ENCODE peak calls at places on chromosomes 4 and X, in nine cellular contexts. T, F, W, D, O, C, R, P and N are unnamed samples.

GRCh38 chr4:48131736-48132135 is 2.3 kb downstream of the TXK start:
- DNase-seq in T (no peak), F (peak; percentile 25), W (no peak), D (no peak), O (no peak), C (peak; percentile 55), R (no peak), P (no peak), N (no peak)

GRCh38 chr4:24856586-24856985 is 56.3 kb downstream of the CCDC149 start:
- DNase-seq in T (no peak), F (no peak), W (peak; percentile 55), D (peak; percentile 72), O (no peak), C (peak; percentile 89), R (no peak), P (peak; percentile 56), N (peak; percentile 29)

GRCh38 chr4:107825072-107825789 is 499 bp downstream of the SGMS2 start:
- DNase-seq in T (peak; percentile 54), F (peak; percentile 82), W (peak; percentile 64), D (peak; percentile 38), O (no peak), C (peak; percentile 75), R (peak; percentile 44), P (peak; percentile 66), N (peak; percentile 62)

GRCh38 chrX:107449490-107450175 is at the start of gene FRMPD3:
- DNase-seq in T (no peak), F (peak; percentile 34), W (no peak), D (no peak), O (no peak), C (peak; percentile 11), R (no peak), P (no peak), N (no peak)

GRCh38 chr4:147984065-147984777 is 252.3 kb downstream of the ARHGAP10 start:
- DNase-seq in T (peak; percentile 19), F (peak; percentile 23), W (peak; percentile 66), D (peak; percentile 14), O (no peak), C (peak; percentile 75), R (no peak), P (peak; percentile 82), N (peak; percentile 67)

GRCh38 chr4:151948351-151949016 is 187.7 kb upstream of the GATB start:
- DNase-seq in T (no peak), F (no peak), W (peak; percentile 81), D (peak; percentile 28), O (no peak), C (no peak), R (no peak), P (no peak), N (peak; percentile 4)

GRCh38 chrX:150159537-150159936 is 203.6 kb upstream of the MAMLD1 start:
- DNase-seq in T (no peak), F (no peak), W (no peak), D (no peak), O (no peak), C (no peak), R (no peak), P (no peak), N (no peak)

GRCh38 chrX:48893556-48894348 is 3.8 kb downstream of the TIMM17B start:
- DNase-seq in T (no peak), F (no peak), W (no peak), D (no peak), O (no peak), C (no peak), R (no peak), P (no peak), N (no peak)

GRCh38 chr4:123299212-123299651 is 97.4 kb upstream of the SPRY1 start:
- DNase-seq in T (no peak), F (no peak), W (peak; percentile 95), D (peak; percentile 56), O (no peak), C (no peak), R (no peak), P (peak; percentile 89), N (peak; percentile 62)

GRCh38 chr4:1221155-1221870 is 27.6 kb downstream of the CTBP1 start:
- DNase-seq in T (no peak), F (peak; percentile 65), W (no peak), D (no peak), O (no peak), C (no peak), R (no peak), P (no peak), N (no peak)

GRCh38 chr4:17189322-17189721 is 290.9 kb upstream of the LDB2 start:
- DNase-seq in T (peak; percentile 21), F (no peak), W (peak; percentile 55), D (peak; percentile 68), O (no peak), C (no peak), R (no peak), P (peak; percentile 58), N (peak; percentile 38)

GRCh38 chr4:96677499-96677898 is 837.6 kb downstream of the PDHA2 start:
- DNase-seq in T (no peak), F (no peak), W (peak; percentile 39), D (no peak), O (no peak), C (no peak), R (no peak), P (peak; percentile 80), N (peak; percentile 33)

GRCh38 chr4:162229670-162230069 is 65.9 kb upstream of the FSTL5 start:
- DNase-seq in T (no peak), F (no peak), W (no peak), D (no peak), O (no peak), C (no peak), R (no peak), P (peak; percentile 24), N (no peak)

GRCh38 chrX:134251241-134251640 is 14.3 kb downstream of the CCDC160 start:
- DNase-seq in T (no peak), F (no peak), W (no peak), D (no peak), O (no peak), C (no peak), R (no peak), P (no peak), N (no peak)

DNA sequence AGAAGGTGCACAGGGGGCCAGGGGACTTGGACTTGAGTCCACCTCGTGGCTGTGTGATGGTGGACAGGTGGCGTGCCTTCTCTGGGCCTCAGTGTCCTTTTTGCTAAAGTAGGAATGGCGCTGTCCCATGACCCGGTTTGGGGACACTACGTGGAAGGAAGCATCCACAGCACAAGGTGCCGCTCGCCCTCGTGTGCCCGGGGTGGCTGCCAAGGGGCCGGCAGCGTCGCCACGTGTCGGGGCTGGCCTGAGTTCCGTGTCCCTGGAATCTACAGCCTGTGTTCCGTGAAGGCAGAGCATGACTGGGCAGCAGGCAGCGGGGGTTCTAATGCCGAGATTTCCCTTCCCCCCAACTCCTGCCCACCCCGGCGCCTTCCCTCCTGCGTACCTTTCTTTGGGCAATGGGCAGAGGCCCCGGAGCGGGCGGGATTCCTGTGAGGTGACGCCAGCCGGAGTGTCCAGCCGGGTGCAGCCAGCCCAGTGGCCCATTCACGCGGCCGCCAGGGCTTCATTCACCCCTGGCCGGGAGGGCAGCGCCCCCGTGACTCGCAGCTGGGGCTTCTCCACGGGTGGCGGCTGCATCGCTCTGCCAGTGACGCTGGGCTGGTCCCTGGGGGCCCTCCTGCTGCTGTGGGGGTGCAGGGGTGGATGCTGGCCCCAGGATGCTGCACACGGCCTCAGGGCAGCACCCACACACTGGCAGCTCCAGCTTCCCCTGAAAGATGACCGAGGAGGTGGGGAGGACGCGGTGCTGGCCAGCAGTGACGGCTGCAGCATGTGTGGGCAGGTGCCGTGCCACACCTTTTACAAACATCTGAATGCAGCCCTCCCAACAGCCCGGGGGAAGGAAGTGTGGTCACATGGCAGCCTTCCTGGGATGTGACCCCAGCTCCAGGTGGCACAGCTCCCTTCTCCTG is 21.2 kb downstream of the DOK7 start:
- DNase-seq in T (peak; percentile 52), F (peak; percentile 77), W (no peak), D (no peak), O (peak; percentile 83), C (no peak), R (peak; percentile 83), P (no peak), N (no peak)
- H3K4me3 ChIP-seq in T (no peak overlapping the region), F (no peak overlapping the region), W (no peak overlapping the region), D (no peak overlapping the region), O (peak overlapping the region; percentile 25), C (no peak overlapping the region), R (peak overlapping the region; percentile 2), P (no peak overlapping the region), N (no peak overlapping the region)

DNA sequence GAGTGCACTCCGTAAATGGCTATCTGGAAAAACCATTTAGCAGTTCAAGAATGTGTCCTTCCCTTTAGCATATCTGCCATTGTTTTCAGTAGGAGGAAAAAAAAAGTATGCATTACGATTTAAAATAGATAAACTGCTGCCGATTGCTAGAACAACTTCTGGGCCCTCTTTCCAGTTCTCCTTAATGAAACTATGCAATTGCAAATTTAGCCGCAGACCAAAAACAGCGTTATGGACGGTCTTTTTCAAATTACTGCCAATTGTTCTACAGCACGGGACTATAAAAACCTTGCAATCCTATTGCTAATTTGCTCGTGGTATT is 1.3 kb upstream of the CAMK2D start:
- DNase-seq in T (no peak), F (no peak), W (no peak), D (no peak), O (no peak), C (no peak), R (no peak), P (no peak), N (no peak)
- TF ChIP-seq CTCF in T (no peak), F (no peak), W (peak; percentile 0), D (no peak), O (no peak), C (no peak), R (no peak), P (no peak), N (no peak)

GRCh38 chr4:77072195-77072753 is 3.5 kb downstream of the CCNI start:
- DNase-seq in T (no peak), F (peak; percentile 66), W (no peak), D (no peak), O (no peak), C (no peak), R (no peak), P (no peak), N (no peak)
- H3K4me3 ChIP-seq in T (no peak overlapping the region), F (no peak overlapping the region), W (no peak overlapping the region), D (peak overlapping the region; percentile 82), O (peak overlapping the region; percentile 86), C (no peak overlapping the region), R (no peak overlapping the region), P (no peak overlapping the region), N (peak overlapping the region; percentile 87)

GRCh38 chrX:70960728-70961127 is 29.8 kb upstream of the SLC7A3 start:
- DNase-seq in T (no peak), F (no peak), W (peak; percentile 10), D (no peak), O (no peak), C (no peak), R (no peak), P (peak; percentile 18), N (peak; percentile 12)
- TF ChIP-seq CTCF in T (no peak), F (no peak), W (no peak), D (no peak), O (no peak), C (no peak), R (peak; percentile 25), P (peak; percentile 8), N (peak; percentile 8)

DNA sequence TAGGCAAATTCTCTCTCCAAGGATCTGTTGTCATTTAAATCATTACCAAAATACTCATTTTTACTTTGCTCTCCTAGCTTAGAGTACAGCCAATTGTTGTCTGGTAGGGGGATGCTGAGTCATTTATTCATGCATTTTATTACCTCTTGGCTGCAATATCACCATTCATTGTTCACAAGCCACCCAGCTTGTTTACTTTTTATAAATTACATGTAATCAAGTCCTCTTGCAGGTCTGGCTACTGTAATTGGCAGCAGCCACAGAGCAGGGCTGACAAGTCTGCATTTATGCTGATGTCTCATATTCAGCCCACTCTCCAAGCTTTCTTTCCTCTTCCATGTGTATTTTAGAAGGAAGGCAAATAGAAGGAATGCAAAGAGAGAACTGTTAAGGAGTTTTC is 15.4 kb downstream of the GAB1 start:
- DNase-seq in T (peak; percentile 61), F (no peak), W (peak; percentile 36), D (no peak), O (no peak), C (no peak), R (no peak), P (no peak), N (no peak)
- H3K4me3 ChIP-seq in T (no peak overlapping the region), F (no peak overlapping the region), W (no peak overlapping the region), D (no peak overlapping the region), O (peak overlapping the region; percentile 60), C (no peak overlapping the region), R (no peak overlapping the region), P (no peak overlapping the region), N (no peak overlapping the region)